ENCODE peak calls at places on chromosomes 5 and 9, in six cellular contexts. P, H, M, Z, Q and V are unnamed samples.

GRCh38 chr9:92632641-92633040 is 37.3 kb downstream of the IPPK start:
- DNase-seq in P (no peak), H (no peak), M (peak; percentile 20), Z (peak; percentile 13), Q (no peak), V (no peak)

GRCh38 chr5:100130307-100130706 is 404.9 kb upstream of the FAM174A start:
- DNase-seq in P (no peak), H (no peak), M (no peak), Z (no peak), Q (no peak), V (no peak)

GRCh38 chr5:164302533-164303235 is 797.3 kb downstream of the MAT2B start:
- DNase-seq in P (no peak), H (no peak), M (no peak), Z (no peak), Q (no peak), V (no peak)

GRCh38 chr5:73625905-73626811 is at the start of gene ARHGEF28:
- DNase-seq in P (peak; percentile 50), H (peak; percentile 2), M (peak; percentile 82), Z (peak; percentile 28), Q (peak; percentile 18), V (peak; percentile 77)

GRCh38 chr5:31047621-31048020 is 145.9 kb upstream of the CDH6 start:
- DNase-seq in P (no peak), H (no peak), M (no peak), Z (no peak), Q (no peak), V (no peak)

GRCh38 chr5:79612667-79613190 is 488 bp downstream of the TENT2 start:
- DNase-seq in P (no peak), H (no peak), M (no peak), Z (no peak), Q (no peak), V (no peak)

GRCh38 chr9:14258156-14258555 is 55.8 kb downstream of the NFIB start:
- DNase-seq in P (no peak), H (no peak), M (no peak), Z (no peak), Q (no peak), V (no peak)

GRCh38 chr5:68378204-68378830 is 162.8 kb downstream of the PIK3R1 start:
- DNase-seq in P (no peak), H (no peak), M (no peak), Z (no peak), Q (peak; percentile 23), V (no peak)

GRCh38 chr9:76677481-76678055 is 86.7 kb upstream of the PCA3 start:
- DNase-seq in P (no peak), H (no peak), M (no peak), Z (peak; percentile 52), Q (no peak), V (peak; percentile 26)

GRCh38 chr9:84512493-84512892 is 157.0 kb upstream of the NTRK2 start:
- DNase-seq in P (no peak), H (no peak), M (no peak), Z (no peak), Q (no peak), V (no peak)

GRCh38 chr9:131407717-131408195 is 13.9 kb downstream of the PRRC2B start:
- DNase-seq in P (peak; percentile 30), H (no peak), M (peak; percentile 60), Z (peak; percentile 48), Q (peak; percentile 53), V (peak; percentile 73)

GRCh38 chr9:694499-695154 is 146.9 kb upstream of the DMRT1 start:
- DNase-seq in P (peak; percentile 22), H (no peak), M (no peak), Z (peak; percentile 54), Q (no peak), V (peak; percentile 60)

GRCh38 chr5:92810036-92810435 is 771.0 kb downstream of the NR2F1-AS1 start:
- DNase-seq in P (no peak), H (no peak), M (no peak), Z (no peak), Q (no peak), V (no peak)

GRCh38 chr9:92278117-92278516 is 15.4 kb downstream of the IARS1 start:
- DNase-seq in P (no peak), H (no peak), M (no peak), Z (no peak), Q (no peak), V (no peak)

GRCh38 chr5:99032234-99033013 is 103.6 kb upstream of the CHD1 start:
- DNase-seq in P (no peak), H (no peak), M (no peak), Z (peak; percentile 71), Q (peak; percentile 22), V (peak; percentile 73)
- H3K4me3 ChIP-seq in P (peak overlapping the region; percentile 23), H (peak overlapping the region; percentile 66), M (peak overlapping the region; percentile 34), Z (no peak overlapping the region), Q (peak overlapping the region; percentile 31), V (peak overlapping the region; percentile 73)

DNA sequence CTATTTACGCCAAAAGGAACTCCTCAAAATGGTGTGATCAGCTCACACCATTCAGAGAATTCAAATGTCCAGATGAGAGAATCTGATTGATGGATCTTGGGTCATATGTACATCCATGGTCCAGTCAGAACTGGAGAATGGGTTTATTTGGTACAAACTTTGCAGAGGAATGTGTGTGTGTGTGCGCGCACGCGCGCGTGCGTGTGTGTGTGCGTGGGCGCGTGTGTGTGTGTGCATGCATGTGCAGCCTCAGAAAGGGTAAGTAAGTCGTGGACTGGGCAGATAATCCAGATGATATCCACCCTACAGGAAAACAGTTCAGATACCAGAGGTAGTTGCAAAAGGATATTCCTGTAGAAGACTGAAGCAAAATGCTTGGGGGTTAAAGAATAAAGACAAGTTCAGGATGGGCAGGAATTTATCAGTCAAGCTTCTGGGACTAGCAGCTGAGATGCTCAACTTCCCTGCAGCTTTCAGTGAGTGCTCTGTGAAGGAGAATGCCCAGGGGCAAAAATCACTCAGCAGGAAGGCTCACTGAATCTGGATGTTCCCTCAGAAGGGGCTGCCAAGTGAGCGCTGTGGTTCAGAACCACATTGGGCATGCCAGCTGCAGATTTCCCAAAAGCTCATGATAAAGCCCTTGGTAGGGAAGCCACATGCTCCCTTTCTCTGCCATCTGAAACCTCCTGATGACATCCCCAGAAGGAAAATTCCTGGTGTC is 440.5 kb upstream of the SGCD start:
- DNase-seq in P (no peak), H (no peak), M (no peak), Z (no peak), Q (no peak), V (no peak)
- H3K4me1 ChIP-seq in P (no peaks in the 10 kb centered on the region), H (no peaks in the 10 kb centered on the region), M (no peaks in the 10 kb centered on the region), Z (no peaks in the 10 kb centered on the region), Q (peaks cover 12% of the 10 kb centered on the region), V (no peaks in the 10 kb centered on the region)

GRCh38 chr5:50663636-50664035 is 2.8 kb upstream of the PARP8 start:
- DNase-seq in P (peak; percentile 53), H (no peak), M (peak; percentile 57), Z (no peak), Q (no peak), V (peak; percentile 74)
- H3K4me3 ChIP-seq in P (no peak overlapping the region), H (no peak overlapping the region), M (no peak overlapping the region), Z (no peak overlapping the region), Q (no peak overlapping the region), V (no peak overlapping the region)

DNA sequence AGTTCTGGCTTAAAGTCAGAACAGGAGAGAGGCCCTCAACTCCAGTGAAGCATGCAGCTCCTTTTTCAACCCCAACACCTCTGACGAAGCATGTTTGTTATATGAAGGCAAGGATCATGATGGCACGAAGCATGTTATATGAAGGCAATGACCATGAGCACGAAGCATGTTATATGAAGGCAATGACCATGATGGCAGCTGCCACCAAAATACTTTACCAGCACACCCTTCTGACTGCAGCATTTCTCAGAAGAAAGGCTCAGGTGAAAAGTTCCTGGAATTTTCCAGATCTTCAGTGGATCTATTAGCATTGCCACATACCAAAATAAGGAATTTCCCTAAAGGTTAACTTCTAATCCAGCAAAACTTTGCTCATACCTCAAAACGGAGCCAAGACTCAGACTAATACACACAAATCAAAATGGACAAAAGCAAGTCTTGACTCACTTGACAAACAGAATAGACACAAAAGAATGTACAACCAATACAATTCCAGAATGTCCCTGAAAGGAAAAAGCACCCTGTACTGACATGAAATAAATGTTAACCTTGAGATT is 217.4 kb downstream of the FANCC start:
- DNase-seq in P (no peak), H (no peak), M (no peak), Z (no peak), Q (no peak), V (no peak)
- H3K4me1 ChIP-seq in P (peaks cover 77% of the 10 kb centered on the region), H (peaks cover 27% of the 10 kb centered on the region), M (no peaks in the 10 kb centered on the region), Z (no peaks in the 10 kb centered on the region), Q (no peaks in the 10 kb centered on the region), V (peaks cover 6% of the 10 kb centered on the region)